ENCODE peak calls at places on chromosomes 7 and 10, in eight cellular contexts. Q is HCT116; S is cardiac muscle cell; P is transverse colon; O is IMR-90; A is GM23248; L is ovary; Y is CD4-positive, alpha-beta T cell. Z is an unnamed sample.

GRCh38 chr7:132485600-132486594 is 90.4 kb downstream of the PLXNA4 start:
- DNase-seq in O (no peak), L (peak; percentile 59), P (no peak), S (peak; percentile 78), Q (no peak), A (no peak), Y (peak; percentile 9), Z (no peak)

GRCh38 chr10:131150126-131150525 is 161.4 kb downstream of the TCERG1L start:
- DNase-seq in A (no peak), P (no peak), S (no peak), Y (no peak), O (no peak), L (no peak), Q (no peak), Z (no peak)

GRCh38 chr10:79103585-79103984 is 34.8 kb downstream of the ZMIZ1 start:
- DNase-seq in O (no peak), Y (no peak), A (peak; percentile 44), Q (no peak), L (no peak), P (no peak), S (no peak), Z (no peak)

GRCh38 chr10:65040796-65041195 is 1519.6 kb downstream of the REEP3 start:
- DNase-seq in Q (no peak), A (no peak), L (no peak), O (no peak), Y (no peak), P (no peak), S (no peak), Z (no peak)

GRCh38 chr10:92891885-92892705 is 43.8 kb downstream of the EXOC6 start:
- DNase-seq in Q (peak; percentile 96), O (peak; percentile 91), L (peak; percentile 35), P (peak; percentile 81), S (peak; percentile 74), A (peak; percentile 73), Y (no peak), Z (no peak)

GRCh38 chr10:89515031-89515841 is 20.2 kb downstream of the SLC16A12 start:
- DNase-seq in Y (no peak), Q (no peak), O (peak; percentile 100), A (peak; percentile 97), L (no peak), P (no peak), S (peak; percentile 94), Z (no peak)

GRCh38 chr10:53463539-53463938 is 691.0 kb upstream of the MBL2 start:
- DNase-seq in P (no peak), L (no peak), O (no peak), S (no peak), A (no peak), Q (no peak), Y (no peak), Z (no peak)

GRCh38 chr7:47819054-47819920 is 129.0 kb downstream of the PKD1L1 start:
- DNase-seq in A (peak; percentile 83), P (peak; percentile 71), L (peak; percentile 87), Q (peak; percentile 34), O (peak; percentile 82), S (peak; percentile 86), Y (no peak), Z (peak; percentile 20)

GRCh38 chr10:100979821-100980272 is 7.5 kb downstream of the MRPL43 start:
- DNase-seq in Q (no peak), S (no peak), O (no peak), P (no peak), A (no peak), L (no peak), Y (no peak), Z (no peak)

DNA sequence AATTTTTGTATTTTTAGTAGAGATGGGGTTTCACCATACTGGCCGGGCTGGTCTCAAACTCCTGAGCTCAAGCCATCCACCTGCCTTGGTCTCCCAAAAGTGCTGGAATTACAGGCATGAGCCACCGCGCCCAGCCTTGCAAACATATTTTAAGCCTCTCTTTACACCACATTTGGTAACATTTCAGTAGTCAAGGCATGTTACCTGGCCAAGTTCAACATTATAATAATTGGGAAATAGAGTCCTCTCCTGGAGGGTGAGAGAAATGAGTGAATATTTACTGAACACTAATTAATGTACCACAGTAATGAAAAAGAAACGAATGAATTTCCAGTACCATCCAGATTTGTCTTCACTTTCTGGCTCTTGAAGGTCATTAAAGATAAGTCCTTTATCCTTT is 10.0 kb upstream of the CNOT4 start:
- DNase-seq in A (no peak), Y (no peak), S (no peak), O (no peak), Q (no peak), P (no peak), L (no peak), Z (no peak)
- H3K27ac ChIP-seq in A (no peak overlapping the region), Y (no peak overlapping the region), S (no peak overlapping the region), O (no peak overlapping the region), Q (no peak overlapping the region), P (no peak overlapping the region), L (no peak overlapping the region), Z (no peak overlapping the region)

DNA sequence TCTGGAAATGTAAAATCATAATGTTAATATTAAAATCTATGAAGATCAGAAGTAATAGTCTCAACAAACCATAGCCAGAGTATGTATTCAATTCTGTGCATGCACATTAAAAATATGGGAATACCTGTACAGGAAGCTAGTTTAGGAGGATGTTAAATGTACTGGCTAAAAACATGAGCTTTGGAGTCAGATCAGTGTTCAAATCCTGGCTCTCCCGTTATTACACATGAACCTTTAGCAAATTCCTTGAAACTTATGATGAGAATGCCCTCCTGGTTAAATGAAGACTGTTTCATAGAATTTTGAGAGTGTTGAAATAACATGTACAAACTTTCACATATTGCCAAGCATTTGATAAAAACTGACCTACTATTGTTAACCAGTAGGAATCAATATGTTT is 4.6 kb downstream of the ARL4A start:
- DNase-seq in O (no peak), S (no peak), P (no peak), A (no peak), Y (no peak), Q (no peak), L (no peak), Z (no peak)
- H3K27ac ChIP-seq in O (no peak overlapping the region), S (no peak overlapping the region), P (no peak overlapping the region), A (no peak overlapping the region), Y (no peak overlapping the region), Q (no peak overlapping the region), L (no peak overlapping the region), Z (no peak overlapping the region)

GRCh38 chr7:24778543-24779282 is 21.4 kb upstream of the GSDME start:
- DNase-seq in A (peak; percentile 97), Y (no peak), L (no peak), S (peak; percentile 87), O (peak; percentile 95), P (no peak), Q (no peak), Z (no peak)

GRCh38 chr7:24781106-24781505 is 23.8 kb upstream of the GSDME start:
- DNase-seq in A (no peak), L (no peak), Y (no peak), P (no peak), O (no peak), Q (no peak), S (no peak), Z (no peak)

GRCh38 chr7:24783731-24784130 is 26.5 kb upstream of the GSDME start:
- DNase-seq in O (no peak), A (peak; percentile 24), P (no peak), Q (no peak), L (no peak), Y (no peak), S (no peak), Z (no peak)

GRCh38 chr7:24777811-24778210 is 20.5 kb upstream of the GSDME start:
- DNase-seq in P (no peak), L (no peak), Y (no peak), S (no peak), Q (no peak), A (no peak), O (no peak), Z (no peak)

GRCh38 chr7:24779283-24779655 is 22.0 kb upstream of the GSDME start:
- DNase-seq in Y (no peak), L (no peak), Q (no peak), O (no peak), A (no peak), S (no peak), P (no peak), Z (no peak)
- H3K27ac ChIP-seq in Y (no peak overlapping the region), L (no peak overlapping the region), Q (no peak overlapping the region), O (peak overlapping the region; percentile 69), A (peak overlapping the region; percentile 92), S (no peak overlapping the region), P (no peak overlapping the region), Z (no peak overlapping the region)

GRCh38 chr7:156795415-156795814 is 97.6 kb downstream of the LMBR1 start:
- DNase-seq in A (no peak), P (no peak), L (no peak), S (no peak), O (no peak), Y (no peak), Q (no peak), Z (no peak)

GRCh38 chr7:156792611-156793010 is 100.4 kb downstream of the LMBR1 start:
- DNase-seq in S (no peak), Y (no peak), A (no peak), O (no peak), L (no peak), P (no peak), Q (no peak), Z (no peak)

GRCh38 chr7:156790264-156790663 is 102.7 kb downstream of the LMBR1 start:
- DNase-seq in O (no peak), L (no peak), P (no peak), A (no peak), Y (no peak), S (no peak), Q (no peak), Z (no peak)

GRCh38 chr7:156793334-156793733 is 99.6 kb downstream of the LMBR1 start:
- DNase-seq in O (no peak), P (no peak), Y (no peak), A (peak; percentile 6), L (no peak), Q (no peak), S (no peak), Z (no peak)

DNA sequence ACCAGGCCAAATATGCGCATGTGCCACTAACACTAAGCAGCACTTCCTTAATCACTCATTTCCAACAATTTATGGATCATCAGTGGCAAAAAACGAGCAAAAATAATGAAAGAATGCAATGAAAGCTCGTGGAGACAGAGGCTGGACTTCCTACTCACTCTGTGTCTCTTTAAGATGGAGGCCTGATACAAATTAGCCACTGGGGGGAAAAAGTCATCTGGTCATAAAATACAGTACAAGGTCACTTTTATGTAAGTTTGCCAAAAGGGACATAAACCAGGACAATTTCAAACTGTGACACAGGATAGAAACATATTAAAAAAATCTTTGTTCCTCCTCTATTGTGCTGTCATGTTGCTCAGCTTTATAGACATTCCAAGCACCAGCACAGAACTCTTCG is 101.7 kb downstream of the LMBR1 start:
- DNase-seq in S (no peak), A (no peak), Q (no peak), L (no peak), P (no peak), O (no peak), Y (no peak), Z (no peak)
- H3K27ac ChIP-seq in S (no peak overlapping the region), A (no peak overlapping the region), Q (no peak overlapping the region), L (no peak overlapping the region), P (no peak overlapping the region), O (no peak overlapping the region), Y (no peak overlapping the region), Z (no peak overlapping the region)

Z was measured in iPS DF 6.9.